ENCODE peak calls at places on chromosomes 7 and 10, in four cellular contexts. Z is CD8-positive, alpha-beta memory T cell; L is heart left ventricle; O is endothelial cell of umbilical vein. F is an unnamed sample. For H3K9me3, the result is how much of the 10 kb centered on the place peaks cover.

GRCh38 chr7:21338728-21339164 is 89.1 kb upstream of the SP4 start:
- DNase-seq in Z (no peak), L (no peak), O (peak), F (no peak)

GRCh38 chr10:6083523-6084475 is 5.0 kb upstream of the RBM17 start:
- DNase-seq in Z (no peak), L (no peak), O (peak), F (peak)

GRCh38 chr7:46485481-46486065 is 564.5 kb upstream of the IGFBP3 start:
- DNase-seq in Z (no peak), L (no peak), O (no peak), F (no peak)

GRCh38 chr10:110401401-110402076 is 96.2 kb upstream of the DUSP5 start:
- DNase-seq in Z (no peak), L (no peak), O (peak), F (no peak)

GRCh38 chr7:137160236-137160635 is 183.3 kb downstream of the PTN start:
- DNase-seq in Z (no peak), L (no peak), O (no peak), F (no peak)

GRCh38 chr7:27560706-27561235 is 101.9 kb downstream of the HIBADH start:
- DNase-seq in Z (no peak), L (no peak), O (no peak), F (no peak)

GRCh38 chr7:142855756-142856564 is 1.1 kb downstream of the EPHB6 start:
- DNase-seq in Z (no peak), L (peak), O (no peak), F (no peak)

GRCh38 chr7:86653919-86654659 is 10.4 kb downstream of the GRM3 start:
- DNase-seq in Z (no peak), L (no peak), O (no peak), F (no peak)

GRCh38 chr7:47573758-47574472 is 8.0 kb downstream of the TNS3 start:
- DNase-seq in Z (no peak), L (no peak), O (peak), F (no peak)

GRCh38 chr10:133103311-133103910 is 15.7 kb downstream of the ADGRA1 start:
- DNase-seq in Z (no peak), L (peak), O (no peak), F (no peak)

GRCh38 chr7:79292834-79293233 is 160.6 kb downstream of the MAGI2 start:
- DNase-seq in Z (no peak), L (no peak), O (no peak), F (no peak)

GRCh38 chr7:80498481-80499349 is 13.1 kb downstream of the GNAT3 start:
- DNase-seq in Z (no peak), L (no peak), O (peak), F (no peak)

GRCh38 chr10:31745612-31746376 is 182.8 kb downstream of the ARHGAP12 start:
- DNase-seq in Z (no peak), L (no peak), O (peak), F (no peak)

GRCh38 chr10:43208147-43209063 is 58.5 kb downstream of the RASGEF1A start:
- DNase-seq in Z (no peak), L (peak), O (no peak), F (peak)

GRCh38 chr7:1940402-1940786 is 270.3 kb downstream of the ELFN1 start:
- DNase-seq in Z (peak), L (peak), O (no peak), F (peak)

GRCh38 chr10:59894114-59894513 is 12.2 kb downstream of the CCDC6 start:
- DNase-seq in Z (no peak), L (no peak), O (no peak), F (no peak)

GRCh38 chr10:18549105-18549504 is 102.3 kb downstream of the NSUN6 start:
- DNase-seq in Z (no peak), L (no peak), O (no peak), F (no peak)

GRCh38 chr10:43140414-43140813 is 2.2 kb downstream of the CSGALNACT2 start:
- DNase-seq in Z (no peak), L (no peak), O (peak), F (no peak)

GRCh38 chr10:2844925-2845324 is 222.4 kb upstream of the PFKP start:
- DNase-seq in Z (no peak), L (no peak), O (no peak), F (no peak)

GRCh38 chr10:89250814-89251416 is 660 bp downstream of the LIPA start:
- DNase-seq in Z (no peak), L (no peak), O (no peak), F (no peak)

GRCh38 chr10:60967854-60968484 is 24.0 kb upstream of the RHOBTB1 start:
- DNase-seq in Z (no peak), L (no peak), O (no peak), F (no peak)

GRCh38 chr10:131722121-131722520 is 178.7 kb upstream of the PPP2R2D start:
- DNase-seq in Z (no peak), L (no peak), O (no peak), F (no peak)

GRCh38 chr7:7114575-7115291 is 67.6 kb upstream of the C1GALT1 start:
- DNase-seq in Z (no peak), L (no peak), O (no peak), F (no peak)

GRCh38 chr10:100646033-100646432 is 99.3 kb upstream of the PAX2 start:
- DNase-seq in Z (no peak), L (no peak), O (no peak), F (no peak)

GRCh38 chr7:3097734-3098133 is 54.1 kb upstream of the CARD11 start:
- DNase-seq in Z (no peak), L (no peak), O (no peak), F (no peak)

GRCh38 chr10:103114876-103115275 is 78.2 kb downstream of the NT5C2 start:
- DNase-seq in Z (no peak), L (no peak), O (no peak), F (no peak)

GRCh38 chr10:132690821-132691610 is 94.9 kb downstream of the NKX6-2 start:
- DNase-seq in Z (no peak), L (peak), O (no peak), F (no peak)

GRCh38 chr7:38178695-38179344 is 775 bp downstream of the STARD3NL start:
- DNase-seq in Z (no peak), L (no peak), O (no peak), F (no peak)

GRCh38 chr10:96053985-96054384 is 10.6 kb downstream of the CCNJ start:
- DNase-seq in Z (no peak), L (no peak), O (peak), F (no peak)
- H3K27ac ChIP-seq in Z (no peak), L (no peak), O (peak), F (no peak)

DNA sequence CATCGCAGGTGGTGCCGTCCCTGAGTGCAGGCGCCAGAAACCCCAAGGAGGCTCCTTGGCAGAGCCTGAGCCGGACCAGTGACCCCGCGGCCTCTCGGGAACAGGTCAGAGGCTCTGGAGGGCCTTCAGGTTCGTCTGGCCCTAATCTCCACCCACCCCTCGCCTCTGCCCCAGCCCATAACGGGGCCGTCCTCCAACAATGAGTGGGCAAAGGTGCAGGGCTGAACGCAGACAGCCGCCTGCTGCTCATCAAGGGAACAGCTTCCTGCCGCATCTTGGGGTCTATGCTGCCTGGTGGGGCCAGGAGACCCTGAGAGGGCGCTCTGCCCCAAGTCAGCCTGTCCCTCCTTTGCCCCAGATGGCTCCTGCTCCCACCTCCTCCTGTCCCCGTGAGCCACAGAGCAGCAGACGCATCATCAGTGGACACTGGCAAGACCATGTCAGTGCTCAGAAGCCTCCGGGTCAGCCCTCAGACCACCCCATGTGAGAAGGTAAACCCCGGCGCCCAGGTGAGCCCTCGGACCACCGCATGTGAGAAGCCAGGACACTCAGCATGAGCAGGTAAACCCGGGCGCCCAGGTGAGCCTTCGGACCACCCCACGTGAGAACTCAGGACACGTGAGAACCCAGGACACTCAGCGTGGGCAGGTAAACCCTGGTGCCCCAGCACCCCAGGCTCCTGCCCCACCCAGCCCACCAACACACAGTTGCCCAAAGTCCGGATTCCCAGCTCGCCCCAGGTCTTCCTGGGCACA is 142.0 kb downstream of the PTPRN2 start:
- DNase-seq in Z (no peak), L (no peak), O (no peak), F (no peak)
- H3K9me3 ChIP-seq in Z (under half), L (under half), O (under half), F (under half)

GRCh38 chr7:29977926-29978652 is 11.5 kb downstream of the SCRN1 start:
- DNase-seq in Z (no peak), L (no peak), O (no peak), F (no peak)
- H3K27ac ChIP-seq in Z (no peak), L (no peak), O (no peak), F (no peak)

GRCh38 chr10:5030989-5031388 is 27.3 kb upstream of the AKR1C2 start:
- DNase-seq in Z (no peak), L (no peak), O (no peak), F (no peak)
- H3K9me3 ChIP-seq in Z (under half), L (half or more), O (under half), F (under half)

GRCh38 chr7:139680676-139681462 is 96.9 kb downstream of the HIPK2 start:
- DNase-seq in Z (no peak), L (peak), O (peak), F (peak)
- H3K27ac ChIP-seq in Z (no peak), L (peak), O (peak), F (no peak)

DNA sequence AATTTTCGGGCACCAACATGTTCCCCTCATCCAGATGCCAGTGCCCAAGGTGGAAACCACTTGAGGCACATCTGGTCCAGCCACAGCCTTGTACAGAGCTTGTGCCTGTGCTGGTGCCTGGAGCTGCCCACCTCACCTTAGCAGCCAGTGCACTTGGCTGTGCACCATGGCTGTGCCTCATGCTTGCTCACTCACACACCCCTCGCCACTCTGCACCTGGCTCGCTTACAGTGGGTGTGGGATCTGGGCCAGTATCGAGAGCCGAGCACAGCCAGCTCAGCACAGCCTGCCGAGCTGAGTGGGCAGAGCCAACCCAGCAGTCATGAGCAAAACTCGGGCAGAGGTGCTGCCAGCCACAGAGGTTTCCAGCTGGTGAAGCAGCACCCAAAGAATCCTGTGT is 139.9 kb upstream of the NUPR2 start:
- DNase-seq in Z (no peak), L (no peak), O (no peak), F (no peak)
- H3K9me3 ChIP-seq in Z (under half), L (under half), O (under half), F (under half)

DNA sequence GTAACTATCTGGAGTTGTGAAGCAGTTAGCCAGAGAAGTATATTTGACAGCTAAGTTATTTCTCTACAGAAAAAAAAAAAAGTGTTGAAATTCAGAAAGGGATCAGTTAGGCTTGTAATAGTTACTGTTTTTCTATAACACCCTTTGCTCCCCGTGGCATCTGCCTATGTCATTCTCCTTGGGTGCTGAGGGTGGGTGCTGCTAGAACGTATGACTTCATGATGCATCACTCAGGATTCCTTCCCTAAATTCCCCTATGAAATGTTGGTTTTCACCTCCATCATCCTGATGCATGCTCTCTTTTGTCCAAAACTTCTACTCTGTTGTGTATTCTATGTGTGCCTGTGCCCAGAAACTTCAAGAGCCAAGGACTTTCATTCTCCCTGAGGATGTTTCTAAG is 536.4 kb downstream of the GRM8 start:
- DNase-seq in Z (no peak), L (no peak), O (no peak), F (no peak)
- H3K27ac ChIP-seq in Z (no peak), L (no peak), O (no peak), F (no peak)

GRCh38 chr10:72976886-72977285 is 22.3 kb upstream of the PLA2G12B start:
- DNase-seq in Z (no peak), L (no peak), O (no peak), F (no peak)
- H3K9me3 ChIP-seq in Z (under half), L (half or more), O (under half), F (under half)

DNA sequence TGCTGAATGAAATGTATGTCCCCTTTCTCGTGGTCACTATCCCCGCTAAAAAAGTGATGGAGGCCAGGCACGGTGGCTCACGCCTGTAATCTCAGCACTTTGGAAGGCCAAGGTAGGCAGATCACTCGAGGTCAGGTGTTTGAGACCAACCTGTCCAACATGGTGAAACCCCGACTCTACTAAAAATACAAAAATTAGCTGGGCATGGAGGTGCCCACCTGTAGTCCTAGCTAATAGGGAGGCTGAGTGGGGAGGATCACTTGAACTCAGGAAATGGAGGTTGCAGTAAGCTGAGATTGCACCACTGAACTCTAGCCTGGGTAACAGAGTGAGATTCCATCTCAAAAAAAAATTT is 91.4 kb upstream of the MKLN1 start:
- DNase-seq in Z (no peak), L (no peak), O (no peak), F (no peak)
- H3K27ac ChIP-seq in Z (peak), L (no peak), O (peak), F (no peak)